ENCODE peak calls at places on chromosomes 2 and 18, in eight cellular contexts. One of them, this sample, is unnamed.

GRCh38 chr2:152594022-152594712 is 123.1 kb downstream of the PRPF40A start:
- DNase-seq in A549: no peak
- DNase-seq in H54: no peak
- DNase-seq in K562: peak
- DNase-seq in ovary: no peak
- DNase-seq in suprapubic skin: peak
- DNase-seq in GM12891: peak
- DNase-seq in spleen: no peak
- DNase-seq in this sample: peak

GRCh38 chr18:79400591-79401381 is 5.1 kb downstream of the NFATC1 start:
- DNase-seq in A549: no peak
- DNase-seq in H54: no peak
- DNase-seq in K562: no peak
- DNase-seq in ovary: no peak
- DNase-seq in suprapubic skin: peak
- DNase-seq in GM12891: peak
- DNase-seq in spleen: peak
- DNase-seq in this sample: no peak

GRCh38 chr2:100747551-100747950 is 72.4 kb upstream of the NPAS2 start:
- DNase-seq in A549: no peak
- DNase-seq in H54: no peak
- DNase-seq in K562: no peak
- DNase-seq in ovary: no peak
- DNase-seq in suprapubic skin: no peak
- DNase-seq in GM12891: no peak
- DNase-seq in spleen: no peak
- DNase-seq in this sample: no peak

GRCh38 chr2:202831241-202831997 is 40.1 kb downstream of the ICA1L start:
- DNase-seq in A549: peak
- DNase-seq in H54: peak
- DNase-seq in K562: peak
- DNase-seq in ovary: no peak
- DNase-seq in suprapubic skin: no peak
- DNase-seq in GM12891: peak
- DNase-seq in spleen: no peak
- DNase-seq in this sample: peak

GRCh38 chr2:12164689-12165088 is 418.3 kb downstream of the LPIN1 start:
- DNase-seq in A549: no peak
- DNase-seq in H54: no peak
- DNase-seq in K562: no peak
- DNase-seq in ovary: no peak
- DNase-seq in suprapubic skin: no peak
- DNase-seq in GM12891: no peak
- DNase-seq in spleen: no peak
- DNase-seq in this sample: no peak

GRCh38 chr2:85777441-85777861 is 23.7 kb downstream of the ATOH8 start:
- DNase-seq in A549: no peak
- DNase-seq in H54: no peak
- DNase-seq in K562: no peak
- DNase-seq in ovary: peak
- DNase-seq in suprapubic skin: no peak
- DNase-seq in GM12891: no peak
- DNase-seq in spleen: peak
- DNase-seq in this sample: no peak

GRCh38 chr2:13193900-13194299 is 477.2 kb downstream of the TRIB2 start:
- DNase-seq in A549: no peak
- DNase-seq in H54: no peak
- DNase-seq in K562: no peak
- DNase-seq in ovary: no peak
- DNase-seq in suprapubic skin: no peak
- DNase-seq in GM12891: no peak
- DNase-seq in spleen: no peak
- DNase-seq in this sample: peak

GRCh38 chr2:215870088-215870490 is 143.3 kb downstream of the MREG start:
- DNase-seq in A549: no peak
- DNase-seq in H54: no peak
- DNase-seq in K562: peak
- DNase-seq in ovary: no peak
- DNase-seq in suprapubic skin: no peak
- DNase-seq in GM12891: no peak
- DNase-seq in spleen: no peak
- DNase-seq in this sample: no peak

GRCh38 chr2:240319855-240320560 is 115.5 kb upstream of the GPC1 start:
- DNase-seq in A549: no peak
- DNase-seq in H54: peak
- DNase-seq in K562: peak
- DNase-seq in ovary: peak
- DNase-seq in suprapubic skin: no peak
- DNase-seq in GM12891: no peak
- DNase-seq in spleen: no peak
- DNase-seq in this sample: peak

GRCh38 chr2:26573241-26573925 is 67.8 kb downstream of the CIB4 start:
- DNase-seq in A549: no peak
- DNase-seq in H54: no peak
- DNase-seq in K562: no peak
- DNase-seq in ovary: no peak
- DNase-seq in suprapubic skin: no peak
- DNase-seq in GM12891: no peak
- DNase-seq in spleen: peak
- DNase-seq in this sample: no peak

GRCh38 chr2:152339762-152340286 is 4.8 kb downstream of the FMNL2 start:
- DNase-seq in A549: no peak
- DNase-seq in H54: no peak
- DNase-seq in K562: no peak
- DNase-seq in ovary: no peak
- DNase-seq in suprapubic skin: no peak
- DNase-seq in GM12891: no peak
- DNase-seq in spleen: no peak
- DNase-seq in this sample: no peak

GRCh38 chr2:152632736-152633135 is 84.5 kb downstream of the PRPF40A start:
- DNase-seq in A549: no peak
- DNase-seq in H54: no peak
- DNase-seq in K562: no peak
- DNase-seq in ovary: no peak
- DNase-seq in suprapubic skin: no peak
- DNase-seq in GM12891: no peak
- DNase-seq in spleen: no peak
- DNase-seq in this sample: no peak

GRCh38 chr2:99772766-99773331 is 283.0 kb upstream of the REV1 start:
- DNase-seq in A549: no peak
- DNase-seq in H54: no peak
- DNase-seq in K562: no peak
- DNase-seq in ovary: no peak
- DNase-seq in suprapubic skin: no peak
- DNase-seq in GM12891: no peak
- DNase-seq in spleen: no peak
- DNase-seq in this sample: no peak

GRCh38 chr2:197270601-197271000 is 40.0 kb downstream of the ANKRD44 start:
- DNase-seq in A549: no peak
- DNase-seq in H54: no peak
- DNase-seq in K562: no peak
- DNase-seq in ovary: no peak
- DNase-seq in suprapubic skin: no peak
- DNase-seq in GM12891: no peak
- DNase-seq in spleen: no peak
- DNase-seq in this sample: no peak

GRCh38 chr2:42052702-42053481 is 5.1 kb downstream of the PKDCC start:
- DNase-seq in A549: no peak
- DNase-seq in H54: no peak
- DNase-seq in K562: peak
- DNase-seq in ovary: peak
- DNase-seq in suprapubic skin: no peak
- DNase-seq in GM12891: no peak
- DNase-seq in spleen: peak
- DNase-seq in this sample: peak

GRCh38 chr2:144194331-144195071 is 325.4 kb downstream of the ZEB2 start:
- DNase-seq in A549: no peak
- DNase-seq in H54: no peak
- DNase-seq in K562: no peak
- DNase-seq in ovary: no peak
- DNase-seq in suprapubic skin: no peak
- DNase-seq in GM12891: no peak
- DNase-seq in spleen: no peak
- DNase-seq in this sample: no peak

GRCh38 chr2:104434363-104434792 is 419.5 kb upstream of the POU3F3 start:
- DNase-seq in A549: no peak
- DNase-seq in H54: no peak
- DNase-seq in K562: no peak
- DNase-seq in ovary: no peak
- DNase-seq in suprapubic skin: no peak
- DNase-seq in GM12891: peak
- DNase-seq in spleen: no peak
- DNase-seq in this sample: no peak

DNA sequence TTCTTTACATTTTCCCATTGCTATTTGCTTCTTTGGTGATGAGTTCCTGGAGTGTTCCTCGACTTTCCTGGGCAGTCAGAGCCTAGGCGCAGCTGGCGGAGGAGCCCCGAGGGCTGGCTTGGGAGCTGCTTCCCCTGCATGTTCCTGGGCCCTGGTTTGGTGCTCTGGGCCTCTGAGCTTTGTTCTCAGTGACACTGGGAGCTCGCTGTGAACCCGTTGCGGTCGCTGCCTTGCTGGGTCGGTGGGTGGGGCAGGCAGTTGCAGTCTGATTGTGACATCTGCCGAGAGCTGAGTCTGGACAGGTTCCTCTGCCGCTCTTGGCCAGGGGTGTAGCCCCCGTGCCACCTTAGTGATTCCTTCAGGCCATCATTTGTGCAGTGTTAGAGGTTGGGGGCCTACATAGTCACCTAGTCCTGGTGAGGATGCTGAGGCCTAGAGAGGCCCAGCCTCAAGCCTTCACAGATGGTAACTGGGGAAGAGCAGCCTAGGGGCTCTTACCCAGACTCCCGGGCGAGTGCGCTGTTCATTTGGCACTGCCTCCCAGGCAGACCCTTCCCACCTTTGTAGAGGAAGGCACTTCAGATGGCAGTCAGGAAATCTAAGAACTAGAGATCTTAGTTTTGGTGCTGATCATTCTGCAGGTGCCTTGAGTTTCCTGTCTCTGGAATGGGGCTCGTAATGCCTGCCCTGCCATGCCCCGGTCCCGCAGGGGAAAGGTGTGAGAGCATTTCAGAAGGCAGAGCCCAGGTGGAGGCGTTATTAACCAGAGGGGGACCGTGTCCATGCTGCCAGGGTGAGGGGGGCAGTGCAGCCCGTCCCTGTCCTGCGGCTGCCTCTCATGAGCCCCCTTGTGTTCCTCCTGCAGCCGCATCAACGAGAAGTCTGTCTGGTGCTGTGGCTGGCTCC is 8.4 kb downstream of the ASB1 start:
- DNase-seq in A549: no peak
- DNase-seq in H54: no peak
- DNase-seq in K562: no peak
- DNase-seq in ovary: no peak
- DNase-seq in suprapubic skin: no peak
- DNase-seq in GM12891: no peak
- DNase-seq in spleen: no peak
- DNase-seq in this sample: no peak
- TF ChIP-seq POLR2A in A549: no peak
- TF ChIP-seq POLR2A in H54: no peak
- TF ChIP-seq POLR2A in K562: no peak
- TF ChIP-seq POLR2A in ovary: no peak
- TF ChIP-seq POLR2A in suprapubic skin: no peak
- TF ChIP-seq POLR2A in GM12891: no peak
- TF ChIP-seq POLR2A in spleen: no peak
- TF ChIP-seq POLR2A in this sample: no peak

GRCh38 chr2:71129891-71130324 is at the start of gene MCEE:
- DNase-seq in A549: peak
- DNase-seq in H54: peak
- DNase-seq in K562: peak
- DNase-seq in ovary: peak
- DNase-seq in suprapubic skin: peak
- DNase-seq in GM12891: peak
- DNase-seq in spleen: peak
- DNase-seq in this sample: peak
- TF ChIP-seq POLR2A in A549: peak
- TF ChIP-seq POLR2A in H54: peak
- TF ChIP-seq POLR2A in K562: peak
- TF ChIP-seq POLR2A in ovary: peak
- TF ChIP-seq POLR2A in suprapubic skin: no peak
- TF ChIP-seq POLR2A in GM12891: no peak
- TF ChIP-seq POLR2A in spleen: no peak
- TF ChIP-seq POLR2A in this sample: peak

DNA sequence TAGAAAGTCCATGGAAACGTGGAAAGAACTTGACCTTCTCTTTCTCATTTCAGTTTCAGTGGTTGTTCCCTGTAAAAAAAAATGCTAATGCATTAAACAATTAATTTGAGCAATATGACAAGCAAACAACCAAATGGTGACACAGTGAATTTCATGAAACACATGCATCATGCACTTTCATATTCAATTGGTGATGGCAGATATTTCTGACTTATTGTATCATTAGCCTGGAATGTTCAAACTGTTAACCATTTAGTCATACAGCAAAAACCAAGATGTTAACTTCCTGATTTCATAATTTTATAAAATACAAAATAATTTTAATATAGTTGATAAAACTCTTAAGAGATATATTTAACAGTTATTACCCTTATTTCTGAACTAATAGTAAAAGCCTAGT is 85.5 kb downstream of the SCN1A start:
- DNase-seq in A549: no peak
- DNase-seq in H54: no peak
- DNase-seq in K562: no peak
- DNase-seq in ovary: no peak
- DNase-seq in suprapubic skin: no peak
- DNase-seq in GM12891: no peak
- DNase-seq in spleen: no peak
- DNase-seq in this sample: no peak
- TF ChIP-seq POLR2A in A549: no peak
- TF ChIP-seq POLR2A in H54: no peak
- TF ChIP-seq POLR2A in K562: no peak
- TF ChIP-seq POLR2A in ovary: no peak
- TF ChIP-seq POLR2A in suprapubic skin: no peak
- TF ChIP-seq POLR2A in GM12891: no peak
- TF ChIP-seq POLR2A in spleen: no peak
- TF ChIP-seq POLR2A in this sample: no peak

DNA sequence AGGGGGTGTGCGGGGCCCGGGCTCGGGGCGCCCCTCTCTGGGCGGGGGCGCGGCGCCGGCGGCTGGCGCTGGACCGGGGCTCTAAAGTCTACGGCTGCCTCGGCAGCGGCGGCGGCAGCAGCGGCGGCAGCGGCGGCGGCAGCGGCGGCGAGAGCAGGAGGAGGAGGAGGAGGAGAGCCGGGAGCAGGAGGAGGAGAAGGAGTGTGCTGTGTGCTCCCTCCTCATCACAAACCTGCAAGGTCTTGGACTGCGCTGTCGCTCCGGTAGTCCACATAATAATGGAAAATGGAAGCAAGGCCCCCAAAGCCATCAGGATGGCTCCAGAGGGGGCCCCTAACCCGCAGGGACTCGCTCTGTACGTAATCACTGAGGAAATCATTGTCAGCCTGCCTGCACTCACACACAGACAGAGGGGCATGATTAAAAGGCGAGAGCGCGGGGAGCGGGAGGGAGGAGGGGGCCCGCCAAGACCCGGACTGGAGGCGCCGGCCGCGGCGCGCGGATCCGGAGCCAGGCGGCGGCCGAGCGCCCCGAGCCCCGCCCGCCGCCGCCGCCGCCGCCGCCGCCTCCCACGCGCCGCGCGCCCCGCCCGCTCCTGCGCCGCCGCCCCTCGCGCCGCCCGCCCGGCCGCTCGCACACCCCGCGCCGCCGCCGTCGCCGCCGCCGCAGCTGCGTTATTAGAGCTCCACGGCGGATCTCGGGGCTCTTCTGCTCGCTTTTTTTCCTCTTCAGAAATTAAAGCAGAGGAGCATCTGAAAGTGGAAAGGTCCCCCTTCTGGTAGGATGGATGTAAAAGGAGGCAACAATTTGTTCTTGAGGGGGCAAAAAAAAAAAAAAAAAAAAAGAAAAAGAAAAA is at the start of gene ZNF521:
- DNase-seq in A549: no peak
- DNase-seq in H54: peak
- DNase-seq in K562: peak
- DNase-seq in ovary: peak
- DNase-seq in suprapubic skin: peak
- DNase-seq in GM12891: peak
- DNase-seq in spleen: peak
- DNase-seq in this sample: peak
- TF ChIP-seq POLR2A in A549: no peak
- TF ChIP-seq POLR2A in H54: no peak
- TF ChIP-seq POLR2A in K562: no peak
- TF ChIP-seq POLR2A in ovary: peak
- TF ChIP-seq POLR2A in suprapubic skin: no peak
- TF ChIP-seq POLR2A in GM12891: no peak
- TF ChIP-seq POLR2A in spleen: peak
- TF ChIP-seq POLR2A in this sample: no peak

This sample was measured in NB4.